ENCODE peak calls at places on chromosomes 4 and X, in eight cellular contexts. F is GM10248; A is HS-5; H is stimulated activated CD8-positive, alpha-beta memory T cell treated with anti-CD3 and anti-CD28 coated beads, Interleukin-2, amount 100 ng/mL, for 1 hour; X is amniotic stem cell; C is astrocyte of the spinal cord; B is tibial artery; Y is NCI-H345. M is an unnamed sample.

GRCh38 chrX:74467656-74468055 is 46.4 kb downstream of the SLC16A2 start:
- DNase-seq in F (no peak), A (no peak), H (no peak), X (no peak), C (no peak), B (no peak), Y (no peak), M (no peak)

GRCh38 chr4:146415829-146416228 is 105.9 kb downstream of the SLC10A7 start:
- DNase-seq in F (no peak), A (no peak), H (no peak), X (no peak), C (no peak), B (no peak), Y (no peak), M (no peak)

GRCh38 chr4:45621926-45622325 is 501.9 kb downstream of the GABRG1 start:
- DNase-seq in F (no peak), A (peak; percentile 69), H (no peak), X (no peak), C (peak; percentile 16), B (no peak), Y (no peak), M (no peak)

GRCh38 chr4:1736820-1737219 is 15.5 kb downstream of the TACC3 start:
- DNase-seq in F (no peak), A (no peak), H (no peak), X (no peak), C (no peak), B (no peak), Y (no peak), M (no peak)

GRCh38 chr4:19993222-19993621 is 258.5 kb upstream of the SLIT2 start:
- DNase-seq in F (no peak), A (no peak), H (no peak), X (no peak), C (no peak), B (no peak), Y (no peak), M (no peak)

GRCh38 chrX:40953369-40953768 is 131.9 kb upstream of the USP9X start:
- DNase-seq in F (peak; percentile 51), A (no peak), H (no peak), X (no peak), C (no peak), B (no peak), Y (no peak), M (no peak)

GRCh38 chrX:10010686-10011085 is 43.5 kb downstream of the CLDN34 start:
- DNase-seq in F (no peak), A (no peak), H (no peak), X (no peak), C (no peak), B (no peak), Y (no peak), M (no peak)

GRCh38 chr4:166896254-166896653 is 338.0 kb downstream of the SPOCK3 start:
- DNase-seq in F (no peak), A (peak; percentile 2), H (no peak), X (no peak), C (no peak), B (no peak), Y (no peak), M (no peak)

GRCh38 chr4:88442636-88443260 is 14.2 kb upstream of the HERC5 start:
- DNase-seq in F (no peak), A (no peak), H (no peak), X (no peak), C (no peak), B (no peak), Y (no peak), M (no peak)

GRCh38 chrX:116009348-116009747 is 161.2 kb upstream of the AGTR2 start:
- DNase-seq in F (no peak), A (no peak), H (no peak), X (no peak), C (no peak), B (no peak), Y (no peak), M (no peak)

GRCh38 chr4:144296941-144297340 is 156.4 kb upstream of the GYPA start:
- DNase-seq in F (no peak), A (no peak), H (no peak), X (no peak), C (no peak), B (no peak), Y (no peak), M (no peak)

GRCh38 chrX:125762954-125763353 is 403.1 kb downstream of the DCAF12L2 start:
- DNase-seq in F (no peak), A (no peak), H (no peak), X (no peak), C (no peak), B (no peak), Y (no peak), M (no peak)

GRCh38 chr4:22532896-22533295 is 17.0 kb upstream of the ADGRA3 start:
- DNase-seq in F (no peak), A (no peak), H (no peak), X (no peak), C (no peak), B (no peak), Y (no peak), M (no peak)

GRCh38 chr4:5371415-5372190 is 320.3 kb downstream of the STK32B start:
- DNase-seq in F (no peak), A (no peak), H (no peak), X (peak; percentile 58), C (no peak), B (no peak), Y (peak; percentile 56), M (peak; percentile 61)

GRCh38 chrX:131199086-131199485 is 90.0 kb downstream of the IGSF1 start:
- DNase-seq in F (no peak), A (no peak), H (no peak), X (no peak), C (no peak), B (no peak), Y (no peak), M (no peak)

GRCh38 chrX:135433531-135434257 is 11.9 kb downstream of the SMIM10L2A start:
- DNase-seq in F (no peak), A (no peak), H (no peak), X (no peak), C (no peak), B (no peak), Y (no peak), M (no peak)

GRCh38 chr4:187903700-187904099 is 91.9 kb upstream of the ZFP42 start:
- DNase-seq in F (no peak), A (no peak), H (no peak), X (no peak), C (no peak), B (no peak), Y (no peak), M (no peak)

GRCh38 chrX:115494133-115494532 is 66.8 kb upstream of the PLS3 start:
- DNase-seq in F (no peak), A (no peak), H (no peak), X (no peak), C (no peak), B (no peak), Y (peak; percentile 45), M (no peak)

GRCh38 chrX:28946846-28947245 is 359.6 kb downstream of the IL1RAPL1 start:
- DNase-seq in F (no peak), A (no peak), H (no peak), X (no peak), C (peak; percentile 29), B (no peak), Y (no peak), M (no peak)

GRCh38 chrX:10016516-10017132 is 49.5 kb downstream of the CLDN34 start:
- DNase-seq in F (no peak), A (no peak), H (no peak), X (no peak), C (no peak), B (no peak), Y (no peak), M (no peak)

GRCh38 chr4:38768968-38769394 is 13.8 kb downstream of the TLR10 start:
- DNase-seq in F (no peak), A (no peak), H (no peak), X (no peak), C (peak; percentile 15), B (no peak), Y (no peak), M (no peak)

GRCh38 chrX:109856974-109857373 is 123.9 kb upstream of the ACSL4 start:
- DNase-seq in F (no peak), A (no peak), H (no peak), X (no peak), C (peak; percentile 42), B (no peak), Y (no peak), M (no peak)

GRCh38 chr4:25981749-25982148 is 67.7 kb downstream of the SMIM20 start:
- DNase-seq in F (no peak), A (no peak), H (no peak), X (no peak), C (no peak), B (no peak), Y (no peak), M (no peak)

GRCh38 chr4:141352775-141353544 is 132.3 kb downstream of the ZNF330 start:
- DNase-seq in F (no peak), A (peak; percentile 56), H (no peak), X (no peak), C (peak; percentile 77), B (no peak), Y (no peak), M (no peak)

GRCh38 chr4:52743444-52744019 is 7.7 kb downstream of the ERVMER34-1 start:
- DNase-seq in F (no peak), A (no peak), H (no peak), X (no peak), C (no peak), B (no peak), Y (no peak), M (no peak)

GRCh38 chrX:20712811-20713210 is 446.1 kb upstream of the RPS6KA3 start:
- DNase-seq in F (no peak), A (no peak), H (no peak), X (no peak), C (no peak), B (no peak), Y (no peak), M (no peak)

GRCh38 chrX:3177851-3178250 is 136.6 kb downstream of the ARSF start:
- DNase-seq in F (no peak), A (no peak), H (no peak), X (no peak), C (no peak), B (no peak), Y (no peak), M (no peak)